ENCODE peak calls at places on chromosomes 4 and X, in eight cellular contexts. One of them, this sample, is unnamed.

GRCh38 chr4:99763635-99764101 is 53.0 kb upstream of the DAPP1 start:
- DNase-seq in H1: no peak
- DNase-seq in transverse colon: no peak
- DNase-seq in GM12878: no peak
- DNase-seq in HCT116: peak; percentile 49
- DNase-seq in SK-N-MC: no peak
- DNase-seq in stomach: no peak
- DNase-seq in sigmoid colon: no peak
- DNase-seq in this sample: no peak

GRCh38 chrX:25805744-25806143 is 332.4 kb upstream of the MAGEB18 start:
- DNase-seq in H1: no peak
- DNase-seq in transverse colon: no peak
- DNase-seq in GM12878: no peak
- DNase-seq in HCT116: no peak
- DNase-seq in SK-N-MC: no peak
- DNase-seq in stomach: no peak
- DNase-seq in sigmoid colon: no peak
- DNase-seq in this sample: no peak

GRCh38 chr4:22191565-22192301 is 243.2 kb upstream of the KCNIP4 start:
- DNase-seq in H1: peak; percentile 45
- DNase-seq in transverse colon: no peak
- DNase-seq in GM12878: no peak
- DNase-seq in HCT116: no peak
- DNase-seq in SK-N-MC: no peak
- DNase-seq in stomach: no peak
- DNase-seq in sigmoid colon: no peak
- DNase-seq in this sample: no peak

GRCh38 chrX:109862386-109862910 is 129.4 kb upstream of the ACSL4 start:
- DNase-seq in H1: no peak
- DNase-seq in transverse colon: no peak
- DNase-seq in GM12878: no peak
- DNase-seq in HCT116: no peak
- DNase-seq in SK-N-MC: no peak
- DNase-seq in stomach: no peak
- DNase-seq in sigmoid colon: no peak
- DNase-seq in this sample: no peak

GRCh38 chr4:109094061-109094460 is 208.4 kb downstream of the COL25A1 start:
- DNase-seq in H1: no peak
- DNase-seq in transverse colon: no peak
- DNase-seq in GM12878: no peak
- DNase-seq in HCT116: no peak
- DNase-seq in SK-N-MC: no peak
- DNase-seq in stomach: no peak
- DNase-seq in sigmoid colon: no peak
- DNase-seq in this sample: no peak

GRCh38 chr4:102574317-102574716 is 73.2 kb downstream of the NFKB1 start:
- DNase-seq in H1: no peak
- DNase-seq in transverse colon: no peak
- DNase-seq in GM12878: no peak
- DNase-seq in HCT116: no peak
- DNase-seq in SK-N-MC: peak; percentile 93
- DNase-seq in stomach: no peak
- DNase-seq in sigmoid colon: no peak
- DNase-seq in this sample: no peak

GRCh38 chr4:150961566-150961965 is 53.5 kb downstream of the LRBA start:
- DNase-seq in H1: no peak
- DNase-seq in transverse colon: no peak
- DNase-seq in GM12878: no peak
- DNase-seq in HCT116: no peak
- DNase-seq in SK-N-MC: no peak
- DNase-seq in stomach: no peak
- DNase-seq in sigmoid colon: no peak
- DNase-seq in this sample: no peak

GRCh38 chr4:47427936-47428335 is 35.6 kb downstream of the COMMD8 start:
- DNase-seq in H1: no peak
- DNase-seq in transverse colon: no peak
- DNase-seq in GM12878: no peak
- DNase-seq in HCT116: no peak
- DNase-seq in SK-N-MC: no peak
- DNase-seq in stomach: no peak
- DNase-seq in sigmoid colon: no peak
- DNase-seq in this sample: no peak

GRCh38 chr4:8915201-8916200 is 43.9 kb upstream of the HMX1 start:
- DNase-seq in H1: peak; percentile 42
- DNase-seq in transverse colon: no peak
- DNase-seq in GM12878: no peak
- DNase-seq in HCT116: no peak
- DNase-seq in SK-N-MC: no peak
- DNase-seq in stomach: peak; percentile 20
- DNase-seq in sigmoid colon: peak; percentile 46
- DNase-seq in this sample: peak; percentile 3

GRCh38 chr4:79759793-79760192 is 313.2 kb downstream of the ANTXR2 start:
- DNase-seq in H1: no peak
- DNase-seq in transverse colon: no peak
- DNase-seq in GM12878: no peak
- DNase-seq in HCT116: no peak
- DNase-seq in SK-N-MC: no peak
- DNase-seq in stomach: no peak
- DNase-seq in sigmoid colon: no peak
- DNase-seq in this sample: no peak

GRCh38 chrX:28718450-28718849 is 131.2 kb downstream of the IL1RAPL1 start:
- DNase-seq in H1: no peak
- DNase-seq in transverse colon: no peak
- DNase-seq in GM12878: no peak
- DNase-seq in HCT116: no peak
- DNase-seq in SK-N-MC: no peak
- DNase-seq in stomach: no peak
- DNase-seq in sigmoid colon: no peak
- DNase-seq in this sample: no peak

GRCh38 chrX:115449742-115450141 is 111.2 kb upstream of the PLS3 start:
- DNase-seq in H1: no peak
- DNase-seq in transverse colon: no peak
- DNase-seq in GM12878: no peak
- DNase-seq in HCT116: no peak
- DNase-seq in SK-N-MC: no peak
- DNase-seq in stomach: peak; percentile 33
- DNase-seq in sigmoid colon: peak; percentile 67
- DNase-seq in this sample: no peak

GRCh38 chr4:40721730-40722171 is 28.0 kb upstream of the NSUN7 start:
- DNase-seq in H1: no peak
- DNase-seq in transverse colon: no peak
- DNase-seq in GM12878: no peak
- DNase-seq in HCT116: no peak
- DNase-seq in SK-N-MC: no peak
- DNase-seq in stomach: no peak
- DNase-seq in sigmoid colon: no peak
- DNase-seq in this sample: no peak

GRCh38 chrX:31397119-31397518 is 325.3 kb upstream of the FTHL17 start:
- DNase-seq in H1: no peak
- DNase-seq in transverse colon: no peak
- DNase-seq in GM12878: no peak
- DNase-seq in HCT116: no peak
- DNase-seq in SK-N-MC: no peak
- DNase-seq in stomach: no peak
- DNase-seq in sigmoid colon: no peak
- DNase-seq in this sample: no peak

GRCh38 chr4:189600598-189601435 is 339.9 kb upstream of the FRG1 start:
- DNase-seq in H1: no peak
- DNase-seq in transverse colon: no peak
- DNase-seq in GM12878: no peak
- DNase-seq in HCT116: no peak
- DNase-seq in SK-N-MC: no peak
- DNase-seq in stomach: no peak
- DNase-seq in sigmoid colon: no peak
- DNase-seq in this sample: no peak
- TF ChIP-seq POLR2AphosphoS5 in H1: no peak
- TF ChIP-seq POLR2AphosphoS5 in transverse colon: no peak
- TF ChIP-seq POLR2AphosphoS5 in GM12878: no peak
- TF ChIP-seq POLR2AphosphoS5 in HCT116: no peak
- TF ChIP-seq POLR2AphosphoS5 in SK-N-MC: no peak
- TF ChIP-seq POLR2AphosphoS5 in stomach: no peak
- TF ChIP-seq POLR2AphosphoS5 in sigmoid colon: no peak
- TF ChIP-seq POLR2AphosphoS5 in this sample: no peak

GRCh38 chr4:168604496-168605373 is 107.9 kb downstream of the PALLD start:
- DNase-seq in H1: no peak
- DNase-seq in transverse colon: no peak
- DNase-seq in GM12878: no peak
- DNase-seq in HCT116: peak; percentile 68
- DNase-seq in SK-N-MC: peak; percentile 94
- DNase-seq in stomach: no peak
- DNase-seq in sigmoid colon: peak; percentile 75
- DNase-seq in this sample: no peak
- TF ChIP-seq POLR2AphosphoS5 in H1: no peak
- TF ChIP-seq POLR2AphosphoS5 in transverse colon: no peak
- TF ChIP-seq POLR2AphosphoS5 in GM12878: no peak
- TF ChIP-seq POLR2AphosphoS5 in HCT116: peak; percentile 57
- TF ChIP-seq POLR2AphosphoS5 in SK-N-MC: no peak
- TF ChIP-seq POLR2AphosphoS5 in stomach: no peak
- TF ChIP-seq POLR2AphosphoS5 in sigmoid colon: peak; percentile 51
- TF ChIP-seq POLR2AphosphoS5 in this sample: no peak

DNA sequence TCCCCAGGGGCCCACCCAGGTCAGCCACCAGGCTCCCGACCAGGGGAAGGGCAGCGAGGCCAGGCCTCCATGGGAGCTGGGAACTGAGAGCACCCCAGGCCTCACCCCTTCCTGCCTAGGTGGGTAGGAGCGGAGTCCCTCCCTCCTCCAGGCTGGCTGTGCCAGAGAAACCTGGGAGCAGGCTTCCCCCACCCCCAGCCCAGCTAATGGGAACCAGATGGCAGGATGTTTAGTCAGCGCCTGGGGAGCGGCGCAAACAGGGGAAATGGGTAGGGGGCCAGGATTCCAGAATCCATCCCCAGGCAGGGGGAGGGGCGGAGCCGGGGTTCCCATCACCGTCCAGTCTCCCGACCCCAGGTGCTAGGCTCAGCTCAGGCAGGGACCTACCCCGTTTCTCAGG is 6.7 kb upstream of the HAUS7 start:
- DNase-seq in H1: no peak
- DNase-seq in transverse colon: no peak
- DNase-seq in GM12878: no peak
- DNase-seq in HCT116: no peak
- DNase-seq in SK-N-MC: no peak
- DNase-seq in stomach: no peak
- DNase-seq in sigmoid colon: no peak
- DNase-seq in this sample: no peak
- TF ChIP-seq POLR2AphosphoS5 in H1: no peak
- TF ChIP-seq POLR2AphosphoS5 in transverse colon: no peak
- TF ChIP-seq POLR2AphosphoS5 in GM12878: no peak
- TF ChIP-seq POLR2AphosphoS5 in HCT116: no peak
- TF ChIP-seq POLR2AphosphoS5 in SK-N-MC: peak; percentile 48
- TF ChIP-seq POLR2AphosphoS5 in stomach: no peak
- TF ChIP-seq POLR2AphosphoS5 in sigmoid colon: no peak
- TF ChIP-seq POLR2AphosphoS5 in this sample: no peak

DNA sequence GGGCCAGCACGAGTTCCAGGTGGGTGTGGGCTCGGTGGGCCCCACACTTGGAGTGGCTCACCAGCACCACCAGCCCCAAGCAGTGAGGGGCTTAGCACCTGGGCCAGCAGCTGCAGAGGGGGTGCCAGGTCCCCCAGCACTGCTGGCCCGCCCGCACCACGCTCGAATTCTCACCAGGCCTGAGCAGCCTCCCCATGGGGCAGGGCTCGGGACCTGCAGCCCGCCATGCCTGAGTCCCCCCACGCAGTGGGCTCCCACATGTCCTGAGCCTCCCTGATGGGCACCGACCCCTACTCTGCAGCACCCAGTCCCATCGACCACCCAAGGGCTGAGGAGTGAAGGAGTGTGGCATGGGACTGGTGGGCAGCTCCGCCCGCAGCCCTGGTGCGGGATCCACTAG is 593.4 kb downstream of the GABRG1 start:
- DNase-seq in H1: no peak
- DNase-seq in transverse colon: no peak
- DNase-seq in GM12878: no peak
- DNase-seq in HCT116: no peak
- DNase-seq in SK-N-MC: no peak
- DNase-seq in stomach: no peak
- DNase-seq in sigmoid colon: no peak
- DNase-seq in this sample: no peak
- TF ChIP-seq POLR2AphosphoS5 in H1: no peak
- TF ChIP-seq POLR2AphosphoS5 in transverse colon: no peak
- TF ChIP-seq POLR2AphosphoS5 in GM12878: no peak
- TF ChIP-seq POLR2AphosphoS5 in HCT116: no peak
- TF ChIP-seq POLR2AphosphoS5 in SK-N-MC: no peak
- TF ChIP-seq POLR2AphosphoS5 in stomach: no peak
- TF ChIP-seq POLR2AphosphoS5 in sigmoid colon: no peak
- TF ChIP-seq POLR2AphosphoS5 in this sample: no peak

GRCh38 chr4:174847801-174848427 is 18.9 kb upstream of the GLRA3 start:
- DNase-seq in H1: no peak
- DNase-seq in transverse colon: no peak
- DNase-seq in GM12878: no peak
- DNase-seq in HCT116: no peak
- DNase-seq in SK-N-MC: peak; percentile 40
- DNase-seq in stomach: no peak
- DNase-seq in sigmoid colon: no peak
- DNase-seq in this sample: no peak
- TF ChIP-seq POLR2AphosphoS5 in H1: no peak
- TF ChIP-seq POLR2AphosphoS5 in transverse colon: no peak
- TF ChIP-seq POLR2AphosphoS5 in GM12878: no peak
- TF ChIP-seq POLR2AphosphoS5 in HCT116: no peak
- TF ChIP-seq POLR2AphosphoS5 in SK-N-MC: peak; percentile 12
- TF ChIP-seq POLR2AphosphoS5 in stomach: no peak
- TF ChIP-seq POLR2AphosphoS5 in sigmoid colon: no peak
- TF ChIP-seq POLR2AphosphoS5 in this sample: no peak

GRCh38 chr4:91454111-91454510 is 849.7 kb upstream of the GRID2 start:
- DNase-seq in H1: no peak
- DNase-seq in transverse colon: no peak
- DNase-seq in GM12878: no peak
- DNase-seq in HCT116: no peak
- DNase-seq in SK-N-MC: no peak
- DNase-seq in stomach: no peak
- DNase-seq in sigmoid colon: no peak
- DNase-seq in this sample: no peak

GRCh38 chr4:91447168-91447567 is 856.6 kb upstream of the GRID2 start:
- DNase-seq in H1: no peak
- DNase-seq in transverse colon: no peak
- DNase-seq in GM12878: no peak
- DNase-seq in HCT116: no peak
- DNase-seq in SK-N-MC: no peak
- DNase-seq in stomach: no peak
- DNase-seq in sigmoid colon: no peak
- DNase-seq in this sample: no peak

GRCh38 chr4:91448668-91449330 is 855.0 kb upstream of the GRID2 start:
- DNase-seq in H1: no peak
- DNase-seq in transverse colon: no peak
- DNase-seq in GM12878: no peak
- DNase-seq in HCT116: peak; percentile 13
- DNase-seq in SK-N-MC: no peak
- DNase-seq in stomach: no peak
- DNase-seq in sigmoid colon: no peak
- DNase-seq in this sample: no peak
- TF ChIP-seq POLR2AphosphoS5 in H1: no peak
- TF ChIP-seq POLR2AphosphoS5 in transverse colon: no peak
- TF ChIP-seq POLR2AphosphoS5 in GM12878: no peak
- TF ChIP-seq POLR2AphosphoS5 in HCT116: no peak
- TF ChIP-seq POLR2AphosphoS5 in SK-N-MC: no peak
- TF ChIP-seq POLR2AphosphoS5 in stomach: no peak
- TF ChIP-seq POLR2AphosphoS5 in sigmoid colon: no peak
- TF ChIP-seq POLR2AphosphoS5 in this sample: no peak

DNA sequence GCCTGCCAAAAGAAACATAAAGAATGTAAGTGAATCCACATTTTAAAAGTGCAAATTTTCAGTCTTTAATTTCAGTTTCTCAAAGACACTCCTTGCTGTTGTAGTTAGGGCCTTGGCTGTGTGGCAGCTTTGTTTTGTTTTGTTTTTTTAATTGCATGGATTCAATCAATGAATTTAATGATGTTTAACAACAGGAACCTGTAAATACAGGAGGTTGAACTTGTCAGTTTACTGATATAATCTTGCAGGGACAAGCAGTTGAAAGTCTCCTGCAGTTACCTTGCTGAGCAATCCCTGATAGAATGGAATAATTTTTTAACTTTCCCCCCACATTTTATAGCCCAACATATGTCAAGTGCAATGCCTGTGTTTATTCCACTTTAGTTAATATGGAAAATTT is 528.3 kb upstream of the PCDH7 start:
- DNase-seq in H1: no peak
- DNase-seq in transverse colon: no peak
- DNase-seq in GM12878: no peak
- DNase-seq in HCT116: no peak
- DNase-seq in SK-N-MC: no peak
- DNase-seq in stomach: no peak
- DNase-seq in sigmoid colon: no peak
- DNase-seq in this sample: no peak
- TF ChIP-seq POLR2AphosphoS5 in H1: no peak
- TF ChIP-seq POLR2AphosphoS5 in transverse colon: no peak
- TF ChIP-seq POLR2AphosphoS5 in GM12878: no peak
- TF ChIP-seq POLR2AphosphoS5 in HCT116: no peak
- TF ChIP-seq POLR2AphosphoS5 in SK-N-MC: no peak
- TF ChIP-seq POLR2AphosphoS5 in stomach: no peak
- TF ChIP-seq POLR2AphosphoS5 in sigmoid colon: no peak
- TF ChIP-seq POLR2AphosphoS5 in this sample: no peak